ENCODE peak calls at places on chromosomes 11 and 22, in four cellular contexts. One of them, this sample, is unnamed.

GRCh38 chr11:9703280-9703679 is 39.4 kb downstream of the SWAP70 start:
- DNase-seq in K562: no peak
- DNase-seq in HCT116: no peak
- DNase-seq in HepG2: no peak
- DNase-seq in this sample: no peak

GRCh38 chr22:28005513-28005912 is 86.5 kb upstream of the PITPNB start:
- DNase-seq in K562: no peak
- DNase-seq in HCT116: no peak
- DNase-seq in HepG2: no peak
- DNase-seq in this sample: no peak

GRCh38 chr11:36501236-36501635 is 8.8 kb downstream of the TRAF6 start:
- DNase-seq in K562: no peak
- DNase-seq in HCT116: no peak
- DNase-seq in HepG2: no peak
- DNase-seq in this sample: no peak

GRCh38 chr11:115241899-115242298 is 262.3 kb downstream of the CADM1 start:
- DNase-seq in K562: no peak
- DNase-seq in HCT116: no peak
- DNase-seq in HepG2: no peak
- DNase-seq in this sample: no peak

GRCh38 chr22:44325718-44326548 is 13.2 kb upstream of the SHISAL1 start:
- DNase-seq in K562: no peak
- DNase-seq in HCT116: no peak
- DNase-seq in HepG2: no peak
- DNase-seq in this sample: no peak

GRCh38 chr11:32435947-32436750 is 810 bp upstream of the WT1 start:
- DNase-seq in K562: no peak
- DNase-seq in HCT116: no peak
- DNase-seq in HepG2: no peak
- DNase-seq in this sample: no peak

GRCh38 chr22:50145741-50146439 is 24.6 kb upstream of the PANX2 start:
- DNase-seq in K562: no peak
- DNase-seq in HCT116: no peak
- DNase-seq in HepG2: no peak
- DNase-seq in this sample: no peak

GRCh38 chr11:57205046-57205671 is 23.4 kb downstream of the LRRC55 start:
- DNase-seq in K562: no peak
- DNase-seq in HCT116: no peak
- DNase-seq in HepG2: no peak
- DNase-seq in this sample: no peak

GRCh38 chr22:37472418-37473006 is 13.7 kb downstream of the MFNG start:
- DNase-seq in K562: peak
- DNase-seq in HCT116: no peak
- DNase-seq in HepG2: peak
- DNase-seq in this sample: no peak

GRCh38 chr11:14905104-14906033 is 13.3 kb upstream of the CYP2R1 start:
- DNase-seq in K562: no peak
- DNase-seq in HCT116: no peak
- DNase-seq in HepG2: no peak
- DNase-seq in this sample: no peak

GRCh38 chr11:33893711-33894401 is 2.0 kb upstream of the LMO2 start:
- DNase-seq in K562: no peak
- DNase-seq in HCT116: no peak
- DNase-seq in HepG2: no peak
- DNase-seq in this sample: no peak

GRCh38 chr22:25353516-25354445 is 134.3 kb downstream of the CRYBB2 start:
- DNase-seq in K562: no peak
- DNase-seq in HCT116: no peak
- DNase-seq in HepG2: no peak
- DNase-seq in this sample: no peak

GRCh38 chr11:10314199-10315072 is 9.6 kb downstream of the ADM start:
- DNase-seq in K562: no peak
- DNase-seq in HCT116: no peak
- DNase-seq in HepG2: peak
- DNase-seq in this sample: no peak

GRCh38 chr11:11849127-11849746 is 7.5 kb downstream of the USP47 start:
- DNase-seq in K562: peak
- DNase-seq in HCT116: peak
- DNase-seq in HepG2: peak
- DNase-seq in this sample: no peak

GRCh38 chr11:67289226-67289650 is at the start of gene ANKRD13D:
- DNase-seq in K562: peak
- DNase-seq in HCT116: no peak
- DNase-seq in HepG2: no peak
- DNase-seq in this sample: no peak

GRCh38 chr22:26743149-26743548 is 85.8 kb downstream of the MIAT start:
- DNase-seq in K562: peak
- DNase-seq in HCT116: no peak
- DNase-seq in HepG2: no peak
- DNase-seq in this sample: no peak

DNA sequence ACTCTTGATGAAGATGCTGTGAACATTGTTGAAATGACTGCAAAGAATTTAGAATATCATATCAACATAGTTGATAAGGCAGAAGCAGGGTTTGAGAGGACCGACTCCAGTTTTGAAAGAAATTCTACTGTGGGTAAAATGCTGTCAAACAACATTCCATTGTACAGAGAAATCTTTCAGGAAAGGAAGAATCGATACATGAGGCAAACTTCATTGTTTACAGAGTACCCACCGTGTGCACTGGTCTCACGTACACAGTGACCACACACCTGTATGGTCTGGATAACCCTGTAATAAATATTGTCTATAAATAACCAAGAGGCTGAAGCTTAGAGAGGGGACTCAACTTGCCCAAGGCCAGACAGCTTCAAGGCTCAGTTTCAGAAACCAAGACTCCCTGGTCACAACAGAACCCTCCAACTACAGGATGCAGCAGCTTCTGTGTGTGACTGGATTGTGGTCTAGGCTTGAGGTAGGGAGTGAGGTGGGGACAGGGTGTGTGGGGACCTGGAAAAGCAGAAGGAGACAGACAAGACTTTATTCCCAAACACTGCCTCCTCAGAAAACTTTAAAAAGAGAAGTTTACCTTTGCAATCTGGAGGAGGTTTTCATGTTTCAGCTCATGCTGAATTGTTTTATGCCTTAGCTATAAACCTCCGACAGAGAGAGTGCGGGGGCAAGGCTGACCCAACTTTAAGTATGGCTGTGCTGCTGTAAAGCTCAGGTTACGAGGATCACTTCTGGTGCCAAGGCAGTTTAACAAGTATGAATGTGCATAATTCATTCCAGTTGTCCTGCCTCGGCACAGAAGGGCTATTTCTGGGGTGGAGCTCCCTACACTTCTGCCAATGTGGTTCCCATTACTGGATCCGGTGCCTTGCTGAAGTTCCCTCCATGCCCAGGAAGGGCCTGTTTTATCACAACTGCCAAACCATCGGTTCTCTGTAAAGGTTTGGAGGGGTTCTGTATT is 372.6 kb upstream of the NARS2 start:
- DNase-seq in K562: no peak
- DNase-seq in HCT116: no peak
- DNase-seq in HepG2: peak
- DNase-seq in this sample: no peak
- TF ChIP-seq TCF7L2 in K562: no peak
- TF ChIP-seq TCF7L2 in HCT116: no peak
- TF ChIP-seq TCF7L2 in HepG2: no peak
- TF ChIP-seq TCF7L2 in this sample: no peak

DNA sequence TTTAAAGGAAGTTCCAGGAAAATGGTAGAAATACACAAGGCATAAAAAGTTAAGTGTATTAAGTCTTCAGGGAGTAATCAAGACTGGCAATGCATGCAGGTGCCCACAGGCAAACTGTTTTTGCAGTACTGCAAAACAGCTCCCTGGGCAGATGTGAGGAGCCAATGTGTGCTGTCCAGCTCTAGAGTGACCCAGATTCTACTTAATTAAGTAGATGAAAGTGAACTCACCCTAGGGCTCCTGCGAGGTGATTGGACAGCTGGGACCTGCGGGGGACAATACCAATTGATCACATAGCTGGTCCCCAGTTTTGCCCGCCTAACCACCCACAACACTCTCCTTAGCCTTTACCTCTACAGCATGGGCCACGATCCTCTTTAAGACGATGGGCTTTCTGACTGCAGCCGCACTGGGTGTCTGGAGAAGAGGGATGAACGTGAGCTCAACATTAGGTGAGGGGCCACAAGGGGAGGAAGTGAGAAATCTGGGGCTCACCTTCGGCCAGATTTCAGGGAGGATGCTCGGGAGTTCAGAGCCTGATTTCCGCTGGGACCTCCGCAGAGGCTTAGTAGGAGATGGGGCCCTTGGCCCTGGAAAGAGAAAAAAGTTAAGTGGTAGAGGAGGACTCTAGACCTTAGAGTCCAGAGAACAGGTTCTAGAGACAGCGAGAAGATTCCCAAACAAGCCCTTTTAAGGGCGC is 556 bp downstream of the CDCA5 start:
- DNase-seq in K562: peak
- DNase-seq in HCT116: no peak
- DNase-seq in HepG2: no peak
- DNase-seq in this sample: no peak
- H3K4me3 ChIP-seq in K562: peak
- H3K4me3 ChIP-seq in HCT116: peak
- H3K4me3 ChIP-seq in HepG2: peak
- H3K4me3 ChIP-seq in this sample: peak

GRCh38 chr11:2518112-2518982 is 73.5 kb downstream of the KCNQ1 start:
- DNase-seq in K562: no peak
- DNase-seq in HCT116: no peak
- DNase-seq in HepG2: no peak
- DNase-seq in this sample: no peak

GRCh38 chr11:2517016-2517385 is 72.2 kb downstream of the KCNQ1 start:
- DNase-seq in K562: no peak
- DNase-seq in HCT116: no peak
- DNase-seq in HepG2: no peak
- DNase-seq in this sample: no peak

GRCh38 chr11:2517386-2518064 is 72.7 kb downstream of the KCNQ1 start:
- DNase-seq in K562: no peak
- DNase-seq in HCT116: no peak
- DNase-seq in HepG2: no peak
- DNase-seq in this sample: no peak

GRCh38 chr11:2515401-2516275 is 70.8 kb downstream of the KCNQ1 start:
- DNase-seq in K562: no peak
- DNase-seq in HCT116: no peak
- DNase-seq in HepG2: no peak
- DNase-seq in this sample: no peak

GRCh38 chr11:2516276-2517015 is 71.6 kb downstream of the KCNQ1 start:
- DNase-seq in K562: no peak
- DNase-seq in HCT116: no peak
- DNase-seq in HepG2: no peak
- DNase-seq in this sample: no peak
- TF ChIP-seq TCF7L2 in K562: no peak
- TF ChIP-seq TCF7L2 in HCT116: no peak
- TF ChIP-seq TCF7L2 in HepG2: no peak
- TF ChIP-seq TCF7L2 in this sample: no peak

GRCh38 chr22:39352301-39352867 is 2.6 kb downstream of the SYNGR1 start:
- DNase-seq in K562: no peak
- DNase-seq in HCT116: no peak
- DNase-seq in HepG2: no peak
- DNase-seq in this sample: no peak
- H3K4me3 ChIP-seq in K562: no peak
- H3K4me3 ChIP-seq in HCT116: no peak
- H3K4me3 ChIP-seq in HepG2: no peak
- H3K4me3 ChIP-seq in this sample: no peak

DNA sequence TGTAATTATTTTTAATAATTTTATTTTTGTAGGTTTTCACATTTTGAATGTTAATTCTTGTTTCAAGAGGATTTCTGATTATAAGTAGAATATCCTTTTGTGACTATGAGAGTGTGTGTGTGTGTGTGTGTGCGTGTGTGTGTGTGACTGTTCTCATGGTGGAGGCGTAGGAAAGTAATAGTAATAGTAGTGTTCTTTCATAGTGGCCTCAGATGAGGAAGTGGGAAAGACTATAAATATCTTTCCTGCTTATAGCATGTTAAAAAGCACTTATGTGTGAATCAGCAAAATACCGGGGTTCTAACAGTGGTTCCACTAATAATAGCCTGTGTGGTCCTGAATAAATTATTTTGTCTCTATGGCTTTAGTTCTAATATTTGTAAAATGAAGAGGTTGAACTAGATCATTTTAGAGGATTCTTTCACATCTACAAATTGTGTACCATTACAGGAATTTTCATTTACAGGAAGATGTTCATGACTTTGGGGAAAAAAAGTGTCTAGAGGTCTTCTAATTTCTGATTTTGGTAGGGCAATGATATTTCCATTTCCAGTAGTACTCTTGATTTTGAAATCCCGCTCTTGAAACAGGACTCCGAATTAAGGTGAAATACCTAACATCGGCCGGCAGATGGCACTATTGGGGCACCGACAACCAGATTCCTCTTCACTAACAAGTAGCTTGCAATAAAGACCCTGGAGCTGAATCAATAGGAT is 29.9 kb upstream of the OR10G7 start:
- DNase-seq in K562: peak
- DNase-seq in HCT116: peak
- DNase-seq in HepG2: peak
- DNase-seq in this sample: peak
- TF ChIP-seq TCF7L2 in K562: no peak
- TF ChIP-seq TCF7L2 in HCT116: no peak
- TF ChIP-seq TCF7L2 in HepG2: no peak
- TF ChIP-seq TCF7L2 in this sample: no peak

GRCh38 chr22:45612451-45612901 is 59.2 kb upstream of the ATXN10 start:
- DNase-seq in K562: no peak
- DNase-seq in HCT116: no peak
- DNase-seq in HepG2: no peak
- DNase-seq in this sample: no peak
- H3K4me3 ChIP-seq in K562: no peak
- H3K4me3 ChIP-seq in HCT116: no peak
- H3K4me3 ChIP-seq in HepG2: no peak
- H3K4me3 ChIP-seq in this sample: no peak

DNA sequence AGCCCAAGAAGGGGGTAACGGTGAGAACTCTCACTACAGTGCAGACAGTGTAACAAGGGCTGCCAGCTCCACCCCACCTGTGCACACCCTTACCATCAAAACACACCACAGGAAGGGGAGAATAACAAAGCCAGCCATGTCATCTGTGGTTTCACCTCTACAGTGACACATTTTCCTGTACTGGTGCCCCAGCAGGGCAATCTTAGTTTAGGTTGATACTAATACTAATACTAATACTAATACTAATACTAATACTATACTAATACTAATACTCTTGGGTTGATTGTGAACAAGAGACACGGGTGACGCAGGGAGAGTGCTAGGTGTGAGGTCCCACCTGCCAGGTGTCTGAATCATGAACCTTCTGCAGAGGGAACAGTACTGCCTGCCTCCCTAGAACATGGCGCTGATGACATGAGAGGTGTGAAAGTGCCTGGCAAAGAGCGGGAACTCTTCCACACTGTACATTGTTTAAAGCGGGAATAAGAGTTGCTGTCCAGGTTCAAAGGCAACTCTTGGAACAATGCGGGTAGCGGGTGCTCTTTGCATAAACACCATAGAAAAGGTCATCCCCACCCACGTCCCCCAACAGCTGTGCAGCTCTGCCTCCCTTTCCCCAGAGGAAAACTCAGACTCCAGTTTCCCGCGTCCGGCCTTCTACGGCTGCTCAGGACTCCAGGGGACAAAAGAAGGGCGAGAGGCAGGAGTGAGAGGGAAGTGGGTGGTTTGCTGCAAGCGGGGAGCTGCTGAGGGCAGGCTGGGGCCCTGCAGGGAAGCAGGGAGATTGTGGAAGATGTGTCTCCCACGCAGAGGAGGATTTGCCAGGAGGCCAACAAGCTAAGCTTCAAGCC is 25.0 kb upstream of the TMPRSS4 start:
- DNase-seq in K562: no peak
- DNase-seq in HCT116: no peak
- DNase-seq in HepG2: no peak
- DNase-seq in this sample: no peak
- TF ChIP-seq TCF7L2 in K562: no peak
- TF ChIP-seq TCF7L2 in HCT116: no peak
- TF ChIP-seq TCF7L2 in HepG2: no peak
- TF ChIP-seq TCF7L2 in this sample: no peak

GRCh38 chr22:42075277-42075676 is 1.2 kb downstream of the PHETA2 start:
- DNase-seq in K562: no peak
- DNase-seq in HCT116: no peak
- DNase-seq in HepG2: no peak
- DNase-seq in this sample: no peak
- H3K4me3 ChIP-seq in K562: no peak
- H3K4me3 ChIP-seq in HCT116: no peak
- H3K4me3 ChIP-seq in HepG2: no peak
- H3K4me3 ChIP-seq in this sample: no peak

This sample was measured in Panc1.